ENCODE peak calls at places on chromosomes 4 and X, in five cellular contexts. G is heart right ventricle, U is colonic mucosa, V is HepG2, N is A549. D is an unnamed sample. For H3K4me1 and H3K9me3, the result is how much of the 10 kb centered on the place peaks cover.

GRCh38 chrX:110311437-110312230 is 6.3 kb downstream of the AMMECR1 start:
- DNase-seq in G (no peak), U (no peak), V (no peak), N (no peak), D (no peak)

GRCh38 chr4:180335571-180335970 is 1907.6 kb upstream of the TENM3 start:
- DNase-seq in G (no peak), U (no peak), V (no peak), N (no peak), D (no peak)

GRCh38 chrX:138982350-138982749 is 270.8 kb upstream of the FGF13 start:
- DNase-seq in G (no peak), U (no peak), V (no peak), N (no peak), D (no peak)

GRCh38 chr4:48205092-48205491 is 64.5 kb downstream of the TEC start:
- DNase-seq in G (no peak), U (no peak), V (no peak), N (no peak), D (no peak)

GRCh38 chr4:124631760-124632159 is 80.8 kb downstream of the ANKRD50 start:
- DNase-seq in G (no peak), U (peak), V (no peak), N (peak), D (no peak)

GRCh38 chrX:48487362-48487785 is 11.4 kb downstream of the FTSJ1 start:
- DNase-seq in G (no peak), U (no peak), V (peak), N (no peak), D (no peak)

GRCh38 chrX:125646195-125646594 is 326.5 kb downstream of the TEX13C start:
- DNase-seq in G (no peak), U (no peak), V (no peak), N (no peak), D (no peak)

GRCh38 chrX:20038966-20039365 is 48.1 kb upstream of the BCLAF3 start:
- DNase-seq in G (no peak), U (no peak), V (no peak), N (no peak), D (no peak)

GRCh38 chr4:188854451-188854850 is 715.2 kb downstream of the TRIML1 start:
- DNase-seq in G (no peak), U (no peak), V (no peak), N (no peak), D (no peak)

GRCh38 chr4:132955146-132955545 is 193.9 kb upstream of the PCDH10 start:
- DNase-seq in G (no peak), U (no peak), V (no peak), N (no peak), D (no peak)

GRCh38 chrX:39556056-39556455 is 541.7 kb downstream of the BCOR start:
- DNase-seq in G (no peak), U (no peak), V (no peak), N (peak), D (no peak)

GRCh38 chrX:93585661-93586060 is 87.7 kb downstream of the NAP1L3 start:
- DNase-seq in G (no peak), U (no peak), V (no peak), N (no peak), D (no peak)

GRCh38 chr4:40099010-40099409 is 42.4 kb downstream of the N4BP2 start:
- DNase-seq in G (no peak), U (no peak), V (no peak), N (no peak), D (no peak)

GRCh38 chr4:41933997-41934812 is 1.0 kb upstream of the TMEM33 start:
- DNase-seq in G (no peak), U (no peak), V (peak), N (no peak), D (no peak)

GRCh38 chr4:184732126-184732525 is 1.8 kb downstream of the CENPU start:
- DNase-seq in G (no peak), U (peak), V (no peak), N (no peak), D (no peak)

GRCh38 chrX:133527415-133527814 is 112.1 kb upstream of the GPC4 start:
- DNase-seq in G (no peak), U (no peak), V (no peak), N (no peak), D (no peak)

DNA sequence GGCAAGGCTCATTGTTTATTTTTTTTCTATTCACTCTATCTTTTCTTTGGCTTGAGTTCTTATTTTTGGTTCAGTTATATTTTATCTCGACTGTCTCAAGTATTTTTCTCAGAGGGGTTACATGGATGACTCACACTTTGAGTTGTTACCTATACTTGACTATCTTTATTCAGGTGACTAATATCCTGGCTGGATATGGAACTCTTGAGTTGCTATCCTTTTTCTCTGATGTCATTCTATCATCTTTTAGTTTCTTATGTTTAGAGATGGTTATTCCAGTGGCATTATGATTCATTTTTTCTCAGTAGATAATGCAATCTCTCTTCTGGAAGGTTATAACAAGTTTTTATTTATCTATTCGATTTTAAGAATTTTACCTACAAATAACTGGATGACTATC is 117.9 kb downstream of the COX18 start:
- DNase-seq in G (no peak), U (no peak), V (no peak), N (no peak), D (no peak)
- H3K4me1 ChIP-seq in G (under half), U (under half), V (under half), N (under half), D (under half)

GRCh38 chr4:160110891-160111290 is 1008.0 kb downstream of the RAPGEF2 start:
- DNase-seq in G (no peak), U (no peak), V (no peak), N (no peak), D (no peak)
- H3K9me3 ChIP-seq in G (under half), U (under half), V (half or more), N (under half), D (under half)

DNA sequence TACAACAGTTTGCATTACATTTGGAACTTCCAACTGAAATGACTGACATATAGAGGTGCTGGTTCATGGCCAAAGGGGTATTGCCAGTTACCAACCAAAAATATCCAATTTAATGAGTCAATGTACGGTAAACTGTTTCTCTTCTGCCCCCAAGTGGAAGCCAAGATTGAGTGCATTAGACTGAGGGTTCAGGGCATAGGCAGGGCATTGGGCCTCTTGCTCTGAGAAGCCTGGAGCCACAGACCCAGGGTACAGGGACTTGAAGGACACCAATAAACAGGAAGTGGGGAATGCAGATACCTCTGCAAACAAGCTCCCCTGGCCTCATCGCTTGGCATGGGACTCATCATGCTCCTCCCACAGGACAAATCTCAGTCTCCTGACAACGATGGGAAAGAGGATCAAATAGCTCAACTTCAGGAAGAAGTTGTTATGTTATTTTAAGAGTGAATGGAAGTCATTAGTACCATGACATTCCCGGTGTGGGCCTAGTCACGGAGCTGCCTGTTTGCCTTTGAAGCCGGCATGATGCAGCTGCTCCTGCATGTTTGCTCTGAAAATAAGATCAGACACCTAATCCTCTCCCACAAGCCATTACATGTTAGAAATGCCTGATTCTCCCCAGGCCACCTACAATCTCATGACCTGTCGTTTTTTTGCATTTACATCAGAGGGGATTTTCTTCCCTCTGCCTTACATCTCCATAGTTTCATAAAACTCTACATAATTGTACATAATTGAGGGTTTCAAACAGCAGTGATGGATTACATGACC is 224.2 kb downstream of the RCHY1 start:
- DNase-seq in G (no peak), U (peak), V (peak), N (no peak), D (no peak)
- TF ChIP-seq CTCF in G (peak), U (peak), V (peak), N (no peak), D (peak)

GRCh38 chr4:121114756-121115155 is 42.4 kb upstream of the NDNF start:
- DNase-seq in G (no peak), U (no peak), V (no peak), N (no peak), D (no peak)
- H3K4me1 ChIP-seq in G (under half), U (under half), V (under half), N (under half), D (under half)

GRCh38 chr4:385934-386707 is 48.5 kb downstream of the ZNF141 start:
- DNase-seq in G (no peak), U (no peak), V (no peak), N (no peak), D (no peak)

GRCh38 chr4:386708-387105 is 49.1 kb downstream of the ZNF141 start:
- DNase-seq in G (no peak), U (no peak), V (no peak), N (no peak), D (no peak)

DNA sequence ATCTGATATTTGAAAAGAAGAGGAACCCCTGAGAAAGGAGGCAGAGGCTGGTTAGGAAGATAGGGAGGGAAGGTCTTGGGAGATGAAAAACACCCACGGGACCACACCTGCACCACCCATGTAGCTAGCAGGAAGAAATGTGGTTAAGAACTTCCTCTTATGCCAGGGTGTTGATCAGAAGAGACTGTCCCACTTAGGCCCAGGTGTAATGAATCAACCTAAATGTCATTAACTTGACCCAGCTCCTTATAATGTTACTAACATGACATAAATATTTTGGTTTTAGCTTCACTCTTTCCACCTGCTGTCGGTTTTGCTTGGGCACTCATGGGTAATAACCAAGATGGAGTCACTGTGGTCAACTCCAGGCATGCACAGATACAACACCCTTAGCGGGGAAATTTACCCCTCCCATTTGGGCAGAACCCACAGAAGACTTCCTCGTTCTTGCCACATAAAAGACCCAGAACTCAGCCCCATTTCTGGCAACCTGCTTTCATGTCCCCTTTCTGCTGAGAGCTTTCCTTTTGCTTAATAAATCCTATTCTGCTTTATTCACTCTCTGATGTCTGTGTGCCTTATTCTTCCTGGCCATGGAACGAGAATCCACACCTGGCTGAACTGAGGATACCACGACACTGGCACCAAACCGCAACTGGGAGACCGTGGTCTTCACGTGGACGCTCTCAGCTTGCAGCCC is 46.8 kb downstream of the ZNF141 start:
- DNase-seq in G (no peak), U (no peak), V (no peak), N (no peak), D (no peak)
- H3K9me3 ChIP-seq in G (half or more), U (under half), V (half or more), N (under half), D (half or more)

DNA sequence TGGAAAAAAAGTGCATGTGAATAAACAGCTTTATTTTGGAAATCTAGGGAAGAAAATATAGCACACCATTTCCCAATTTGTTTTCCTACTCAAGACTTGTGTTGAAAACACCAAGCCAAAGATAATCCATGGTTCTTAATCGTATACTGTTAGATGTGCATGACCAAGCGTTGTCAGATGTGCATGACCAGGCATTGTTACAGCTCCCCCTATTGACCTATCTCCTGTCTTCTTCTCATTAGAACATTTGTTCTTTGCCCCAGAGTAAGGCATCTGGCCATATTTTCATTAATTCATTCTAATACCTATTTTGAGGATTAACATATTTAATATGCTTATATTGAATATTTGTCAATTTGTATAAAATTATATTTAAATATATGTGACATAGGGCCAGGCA is 14.4 kb upstream of the VCX start:
- DNase-seq in G (no peak), U (no peak), V (peak), N (no peak), D (no peak)
- TF ChIP-seq CTCF in G (peak), U (peak), V (peak), N (no peak), D (no peak)

GRCh38 chr4:6182390-6183280 is 17.7 kb downstream of the JAKMIP1 start:
- DNase-seq in G (no peak), U (no peak), V (no peak), N (no peak), D (no peak)
- H3K4me1 ChIP-seq in G (under half), U (under half), V (under half), N (under half), D (under half)

GRCh38 chr4:99013884-99014523 is 18.5 kb downstream of the METAP1 start:
- DNase-seq in G (no peak), U (no peak), V (no peak), N (no peak), D (no peak)

GRCh38 chr4:99011910-99012309 is 16.4 kb downstream of the METAP1 start:
- DNase-seq in G (no peak), U (no peak), V (no peak), N (no peak), D (no peak)

GRCh38 chr4:99008051-99008450 is 12.5 kb downstream of the METAP1 start:
- DNase-seq in G (no peak), U (no peak), V (no peak), N (no peak), D (no peak)

DNA sequence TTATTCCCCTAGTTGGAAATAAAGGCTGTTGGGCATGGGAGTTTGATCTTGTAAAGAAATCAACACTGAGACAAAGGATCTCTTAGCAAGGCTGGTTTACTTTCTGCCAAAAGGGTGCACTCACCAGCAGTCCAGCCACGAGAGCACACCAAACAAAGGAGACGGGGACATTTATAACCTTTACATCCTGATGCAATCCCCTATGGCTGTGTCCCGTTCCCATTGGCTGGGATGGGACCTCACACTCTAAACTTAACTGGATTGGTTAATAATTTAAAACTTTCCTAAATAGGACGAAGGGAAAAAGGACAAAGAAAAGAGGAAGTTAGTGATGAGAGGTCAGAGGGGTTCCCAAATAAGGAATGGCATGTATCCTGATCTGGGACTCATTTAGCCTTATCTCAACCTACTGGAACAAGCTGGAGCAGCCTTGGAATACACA is 17.9 kb downstream of the METAP1 start:
- DNase-seq in G (no peak), U (no peak), V (peak), N (no peak), D (no peak)
- H3K9me3 ChIP-seq in G (under half), U (under half), V (under half), N (under half), D (under half)

DNA sequence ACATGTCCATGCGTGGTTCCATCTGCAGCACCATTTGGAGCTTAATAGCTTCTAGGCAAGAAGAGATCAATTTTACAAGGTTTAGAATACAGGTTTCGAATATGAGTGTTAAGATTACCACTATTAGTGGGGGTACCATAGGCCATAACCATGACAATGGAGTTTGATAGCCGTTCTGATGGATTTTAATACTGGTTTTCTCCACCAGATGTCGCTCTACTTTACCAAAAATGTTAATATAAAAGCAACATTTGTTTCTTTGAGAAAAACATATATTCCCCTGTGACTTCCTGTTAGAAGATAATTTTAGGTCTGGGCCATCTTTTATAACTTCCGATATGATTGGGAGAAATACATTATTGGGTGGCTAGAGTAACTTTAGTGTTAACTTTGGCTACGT is 499.7 kb upstream of the POU3F4 start:
- DNase-seq in G (no peak), U (no peak), V (no peak), N (no peak), D (no peak)
- TF ChIP-seq CTCF in G (peak), U (peak), V (no peak), N (peak), D (peak)

DNA sequence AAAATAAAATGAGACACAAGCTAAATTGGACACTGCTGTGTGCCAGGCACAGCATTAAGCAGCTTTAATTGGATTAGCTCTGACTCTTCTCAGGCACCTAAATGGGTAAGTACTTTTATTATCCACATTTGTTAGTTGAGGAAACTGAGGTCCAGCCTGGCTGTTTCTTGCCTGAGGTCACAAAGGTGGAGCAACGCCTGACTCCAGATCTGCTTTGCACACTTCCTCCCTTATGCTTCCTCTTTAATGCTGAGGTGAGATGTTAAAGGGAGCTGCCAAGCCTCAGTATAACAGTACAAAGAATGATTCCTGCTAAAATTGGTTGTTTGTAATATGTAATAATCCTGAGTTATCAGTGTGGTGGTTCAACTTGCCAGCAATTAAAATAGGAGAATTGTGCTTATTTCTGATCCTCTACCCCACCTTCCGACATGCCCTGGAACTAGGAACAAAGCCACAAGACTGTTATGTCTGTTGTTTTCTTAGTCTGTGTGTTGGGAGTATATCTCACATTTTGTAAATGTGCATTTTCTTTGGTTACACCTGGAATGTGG is 74.4 kb downstream of the AFF1 start:
- DNase-seq in G (no peak), U (peak), V (no peak), N (no peak), D (no peak)
- H3K4me1 ChIP-seq in G (half or more), U (under half), V (half or more), N (half or more), D (half or more)

D was measured in upper lobe of right lung.